ENCODE peak calls at places on chromosomes 6 and 20, in four cellular contexts. I, F, E and R are unnamed samples.

GRCh38 chr20:58707770-58708169 is 15.2 kb downstream of the NPEPL1 start:
- DNase-seq in E (no peak), I (no peak), F (no peak), R (no peak)

GRCh38 chr6:119575721-119576120 is 226.2 kb upstream of the MAN1A1 start:
- DNase-seq in F (no peak), I (no peak), E (no peak), R (peak; percentile 84)

GRCh38 chr6:33313105-33313708 is 671 bp downstream of the TAPBP start:
- DNase-seq in E (no peak), I (peak; percentile 72), F (no peak), R (peak; percentile 26)

GRCh38 chr6:34056301-34056700 is 89.6 kb downstream of the GRM4 start:
- DNase-seq in F (no peak), I (peak; percentile 93), E (no peak), R (peak; percentile 46)

GRCh38 chr20:36275441-36276189 is 30.5 kb upstream of the DLGAP4 start:
- DNase-seq in E (no peak), F (no peak), I (no peak), R (no peak)

GRCh38 chr6:134352786-134353480 is 35.0 kb upstream of the SGK1 start:
- DNase-seq in I (peak; percentile 9), E (no peak), F (no peak), R (no peak)

GRCh38 chr6:152642578-152643375 is 5.6 kb upstream of the SYNE1 start:
- DNase-seq in F (no peak), E (no peak), I (peak; percentile 77), R (peak; percentile 69)

GRCh38 chr6:35139924-35140524 is 1.1 kb downstream of the TCP11 start:
- DNase-seq in F (peak; percentile 43), E (peak; percentile 59), I (peak; percentile 74), R (peak; percentile 62)

GRCh38 chr6:45900808-45901752 is 114.6 kb downstream of the CLIC5 start:
- DNase-seq in E (no peak), I (peak; percentile 26), F (no peak), R (no peak)

GRCh38 chr6:117346142-117346930 is 79.4 kb downstream of the ROS1 start:
- DNase-seq in I (peak; percentile 4), E (peak; percentile 8), F (peak; percentile 38), R (peak; percentile 44)

GRCh38 chr6:134698228-134698627 is 251.7 kb downstream of the ALDH8A1 start:
- DNase-seq in E (no peak), F (no peak), I (no peak), R (no peak)

GRCh38 chr20:18314786-18315406 is 26.6 kb downstream of the ZNF133 start:
- DNase-seq in I (no peak), E (no peak), F (no peak), R (no peak)

GRCh38 chr20:58464838-58465237 is 50.4 kb downstream of the APCDD1L start:
- DNase-seq in I (no peak), F (no peak), E (no peak), R (no peak)

GRCh38 chr20:55714082-55714481 is 291.2 kb downstream of the CBLN4 start:
- DNase-seq in I (no peak), E (no peak), F (no peak), R (no peak)